ENCODE peak calls at places on chromosomes 12 and 14, in ten cellular contexts. One of them, this sample, is unnamed.

GRCh38 chr14:104925214-104925899 is 678 bp downstream of the PLD4 start:
- DNase-seq in upper lobe of left lung: peak; percentile 53
- DNase-seq in bronchial epithelial cell: no peak
- DNase-seq in BE2C: no peak
- DNase-seq in tibial nerve: no peak
- DNase-seq in AG09309: no peak
- DNase-seq in dorsolateral prefrontal cortex: no peak
- DNase-seq in GM06990: no peak
- DNase-seq in tibial artery: no peak
- DNase-seq in ascending aorta: no peak
- DNase-seq in this sample: no peak

GRCh38 chr12:24256636-24257150 is 307.2 kb upstream of the SOX5 start:
- DNase-seq in upper lobe of left lung: no peak
- DNase-seq in bronchial epithelial cell: no peak
- DNase-seq in BE2C: no peak
- DNase-seq in tibial nerve: no peak
- DNase-seq in AG09309: no peak
- DNase-seq in dorsolateral prefrontal cortex: no peak
- DNase-seq in GM06990: no peak
- DNase-seq in tibial artery: no peak
- DNase-seq in ascending aorta: no peak
- DNase-seq in this sample: no peak

GRCh38 chr12:19181666-19182426 is 52.3 kb downstream of the PLEKHA5 start:
- DNase-seq in upper lobe of left lung: no peak
- DNase-seq in bronchial epithelial cell: no peak
- DNase-seq in BE2C: no peak
- DNase-seq in tibial nerve: no peak
- DNase-seq in AG09309: no peak
- DNase-seq in dorsolateral prefrontal cortex: no peak
- DNase-seq in GM06990: no peak
- DNase-seq in tibial artery: no peak
- DNase-seq in ascending aorta: no peak
- DNase-seq in this sample: no peak

GRCh38 chr12:4421590-4422031 is 24.0 kb downstream of the FGF6 start:
- DNase-seq in upper lobe of left lung: no peak
- DNase-seq in bronchial epithelial cell: peak; percentile 38
- DNase-seq in BE2C: peak; percentile 29
- DNase-seq in tibial nerve: no peak
- DNase-seq in AG09309: no peak
- DNase-seq in dorsolateral prefrontal cortex: no peak
- DNase-seq in GM06990: no peak
- DNase-seq in tibial artery: no peak
- DNase-seq in ascending aorta: no peak
- DNase-seq in this sample: peak; percentile 50

GRCh38 chr14:64089920-64090319 is 204.3 kb downstream of the ESR2 start:
- DNase-seq in upper lobe of left lung: no peak
- DNase-seq in bronchial epithelial cell: peak; percentile 41
- DNase-seq in BE2C: no peak
- DNase-seq in tibial nerve: no peak
- DNase-seq in AG09309: no peak
- DNase-seq in dorsolateral prefrontal cortex: no peak
- DNase-seq in GM06990: no peak
- DNase-seq in tibial artery: no peak
- DNase-seq in ascending aorta: no peak
- DNase-seq in this sample: no peak

GRCh38 chr12:52231305-52232232 is 1.5 kb upstream of the KRT7 start:
- DNase-seq in upper lobe of left lung: no peak
- DNase-seq in bronchial epithelial cell: peak; percentile 40
- DNase-seq in BE2C: no peak
- DNase-seq in tibial nerve: no peak
- DNase-seq in AG09309: no peak
- DNase-seq in dorsolateral prefrontal cortex: no peak
- DNase-seq in GM06990: no peak
- DNase-seq in tibial artery: peak; percentile 63
- DNase-seq in ascending aorta: no peak
- DNase-seq in this sample: no peak

GRCh38 chr12:2834581-2835491 is at the start of gene NRIP2:
- DNase-seq in upper lobe of left lung: peak; percentile 68
- DNase-seq in bronchial epithelial cell: no peak
- DNase-seq in BE2C: peak; percentile 77
- DNase-seq in tibial nerve: no peak
- DNase-seq in AG09309: no peak
- DNase-seq in dorsolateral prefrontal cortex: peak; percentile 81
- DNase-seq in GM06990: no peak
- DNase-seq in tibial artery: no peak
- DNase-seq in ascending aorta: no peak
- DNase-seq in this sample: no peak

GRCh38 chr12:119425623-119426022 is 91.1 kb downstream of the CCDC60 start:
- DNase-seq in upper lobe of left lung: no peak
- DNase-seq in bronchial epithelial cell: no peak
- DNase-seq in BE2C: no peak
- DNase-seq in tibial nerve: no peak
- DNase-seq in AG09309: no peak
- DNase-seq in dorsolateral prefrontal cortex: no peak
- DNase-seq in GM06990: no peak
- DNase-seq in tibial artery: no peak
- DNase-seq in ascending aorta: no peak
- DNase-seq in this sample: no peak

GRCh38 chr12:43283206-43283605 is 268.8 kb downstream of the ADAMTS20 start:
- DNase-seq in upper lobe of left lung: no peak
- DNase-seq in bronchial epithelial cell: no peak
- DNase-seq in BE2C: no peak
- DNase-seq in tibial nerve: no peak
- DNase-seq in AG09309: no peak
- DNase-seq in dorsolateral prefrontal cortex: no peak
- DNase-seq in GM06990: no peak
- DNase-seq in tibial artery: no peak
- DNase-seq in ascending aorta: no peak
- DNase-seq in this sample: no peak

GRCh38 chr12:124500232-124501079 is 67.0 kb downstream of the NCOR2 start:
- DNase-seq in upper lobe of left lung: peak; percentile 79
- DNase-seq in bronchial epithelial cell: peak; percentile 49
- DNase-seq in BE2C: no peak
- DNase-seq in tibial nerve: no peak
- DNase-seq in AG09309: no peak
- DNase-seq in dorsolateral prefrontal cortex: no peak
- DNase-seq in GM06990: no peak
- DNase-seq in tibial artery: no peak
- DNase-seq in ascending aorta: no peak
- DNase-seq in this sample: no peak

GRCh38 chr14:61555056-61555838 is 140.1 kb upstream of the HIF1A start:
- DNase-seq in upper lobe of left lung: no peak
- DNase-seq in bronchial epithelial cell: peak; percentile 75
- DNase-seq in BE2C: no peak
- DNase-seq in tibial nerve: no peak
- DNase-seq in AG09309: peak; percentile 74
- DNase-seq in dorsolateral prefrontal cortex: no peak
- DNase-seq in GM06990: no peak
- DNase-seq in tibial artery: no peak
- DNase-seq in ascending aorta: no peak
- DNase-seq in this sample: no peak

GRCh38 chr12:90499793-90500192 is 455.2 kb downstream of the CCER1 start:
- DNase-seq in upper lobe of left lung: no peak
- DNase-seq in bronchial epithelial cell: peak; percentile 63
- DNase-seq in BE2C: no peak
- DNase-seq in tibial nerve: no peak
- DNase-seq in AG09309: no peak
- DNase-seq in dorsolateral prefrontal cortex: no peak
- DNase-seq in GM06990: no peak
- DNase-seq in tibial artery: no peak
- DNase-seq in ascending aorta: no peak
- DNase-seq in this sample: no peak

GRCh38 chr14:89589400-89590128 is 172.5 kb upstream of the FOXN3 start:
- DNase-seq in upper lobe of left lung: no peak
- DNase-seq in bronchial epithelial cell: no peak
- DNase-seq in BE2C: no peak
- DNase-seq in tibial nerve: no peak
- DNase-seq in AG09309: no peak
- DNase-seq in dorsolateral prefrontal cortex: no peak
- DNase-seq in GM06990: peak; percentile 58
- DNase-seq in tibial artery: no peak
- DNase-seq in ascending aorta: no peak
- DNase-seq in this sample: peak; percentile 23

GRCh38 chr12:94766397-94766796 is 116.0 kb upstream of the TMCC3 start:
- DNase-seq in upper lobe of left lung: no peak
- DNase-seq in bronchial epithelial cell: no peak
- DNase-seq in BE2C: no peak
- DNase-seq in tibial nerve: no peak
- DNase-seq in AG09309: no peak
- DNase-seq in dorsolateral prefrontal cortex: no peak
- DNase-seq in GM06990: no peak
- DNase-seq in tibial artery: no peak
- DNase-seq in ascending aorta: no peak
- DNase-seq in this sample: no peak

GRCh38 chr12:25135531-25136154 is 59.3 kb downstream of the DNAI7 start:
- DNase-seq in upper lobe of left lung: no peak
- DNase-seq in bronchial epithelial cell: peak; percentile 93
- DNase-seq in BE2C: peak; percentile 24
- DNase-seq in tibial nerve: no peak
- DNase-seq in AG09309: no peak
- DNase-seq in dorsolateral prefrontal cortex: no peak
- DNase-seq in GM06990: no peak
- DNase-seq in tibial artery: no peak
- DNase-seq in ascending aorta: no peak
- DNase-seq in this sample: peak; percentile 58

DNA sequence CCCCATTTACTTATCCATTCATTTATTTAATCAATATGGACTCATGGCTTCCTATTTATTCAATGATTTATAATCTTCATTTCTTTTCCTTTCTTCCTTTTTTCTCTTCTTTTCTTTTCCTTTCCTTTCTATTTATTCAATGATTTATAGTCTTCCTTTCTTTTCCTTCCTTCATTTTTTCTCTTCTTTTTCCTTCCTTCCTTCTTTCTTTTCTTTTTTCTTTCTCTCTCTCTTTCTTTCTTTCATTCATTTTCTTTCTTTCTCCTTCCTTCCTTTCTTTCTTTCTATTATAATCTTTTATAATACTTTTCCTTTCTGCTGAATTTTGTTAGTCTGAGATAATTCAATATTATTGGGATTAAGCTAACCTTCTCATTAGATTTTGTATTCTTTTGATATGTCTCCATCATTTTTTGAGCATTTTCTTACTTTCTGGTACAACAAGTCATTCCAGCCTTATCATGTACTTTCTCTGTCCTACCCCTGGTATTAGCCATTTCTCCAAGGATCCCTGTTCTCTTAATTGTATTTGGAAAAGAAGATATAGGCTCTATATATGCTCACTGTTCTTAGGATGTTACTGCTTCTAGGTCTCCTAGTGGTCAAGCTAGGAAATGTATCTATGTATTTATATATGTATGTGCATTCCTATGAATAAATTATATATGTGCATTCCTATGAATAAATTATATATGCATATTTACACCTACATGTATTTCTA is 12.1 kb downstream of the LACRT start:
- DNase-seq in upper lobe of left lung: no peak
- DNase-seq in bronchial epithelial cell: peak; percentile 42
- DNase-seq in BE2C: no peak
- DNase-seq in tibial nerve: no peak
- DNase-seq in AG09309: no peak
- DNase-seq in dorsolateral prefrontal cortex: no peak
- DNase-seq in GM06990: no peak
- DNase-seq in tibial artery: no peak
- DNase-seq in ascending aorta: no peak
- DNase-seq in this sample: no peak
- TF ChIP-seq CTCF in upper lobe of left lung: no peak
- TF ChIP-seq CTCF in bronchial epithelial cell: no peak
- TF ChIP-seq CTCF in BE2C: peak; percentile 32
- TF ChIP-seq CTCF in tibial nerve: no peak
- TF ChIP-seq CTCF in AG09309: no peak
- TF ChIP-seq CTCF in dorsolateral prefrontal cortex: no peak
- TF ChIP-seq CTCF in GM06990: peak; percentile 29
- TF ChIP-seq CTCF in tibial artery: peak; percentile 7
- TF ChIP-seq CTCF in ascending aorta: no peak
- TF ChIP-seq CTCF in this sample: peak; percentile 9

GRCh38 chr12:70268972-70269371 is 25.7 kb downstream of the CNOT2 start:
- DNase-seq in upper lobe of left lung: no peak
- DNase-seq in bronchial epithelial cell: no peak
- DNase-seq in BE2C: no peak
- DNase-seq in tibial nerve: no peak
- DNase-seq in AG09309: no peak
- DNase-seq in dorsolateral prefrontal cortex: no peak
- DNase-seq in GM06990: no peak
- DNase-seq in tibial artery: no peak
- DNase-seq in ascending aorta: no peak
- DNase-seq in this sample: no peak
- H3K4me3 ChIP-seq in upper lobe of left lung: no peak overlapping the region
- H3K4me3 ChIP-seq in bronchial epithelial cell: no peak overlapping the region
- H3K4me3 ChIP-seq in BE2C: no peak overlapping the region
- H3K4me3 ChIP-seq in tibial nerve: no peak overlapping the region
- H3K4me3 ChIP-seq in AG09309: no peak overlapping the region
- H3K4me3 ChIP-seq in dorsolateral prefrontal cortex: no peak overlapping the region
- H3K4me3 ChIP-seq in GM06990: no peak overlapping the region
- H3K4me3 ChIP-seq in tibial artery: no peak overlapping the region
- H3K4me3 ChIP-seq in ascending aorta: no peak overlapping the region
- H3K4me3 ChIP-seq in this sample: no peak overlapping the region

DNA sequence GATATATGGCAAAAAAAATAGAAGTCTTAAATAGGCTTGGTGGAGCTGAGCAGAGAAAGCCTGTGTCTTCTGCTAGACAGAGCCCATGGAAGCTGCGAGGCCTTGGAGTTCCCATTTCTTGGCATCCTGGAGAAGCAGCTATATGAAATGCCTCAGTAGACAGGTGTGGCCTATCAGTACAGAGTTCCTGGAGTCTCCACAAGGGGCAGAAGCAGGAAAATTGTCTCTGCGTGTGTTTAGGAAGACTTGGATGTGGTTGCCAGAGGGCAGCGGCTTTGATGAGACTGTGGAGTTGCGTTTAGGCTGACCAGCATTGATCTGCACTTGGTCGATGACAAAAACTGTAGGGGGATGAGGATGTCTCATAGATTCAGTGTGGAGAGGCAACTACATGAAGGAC is 334.5 kb upstream of the SEL1L start:
- DNase-seq in upper lobe of left lung: no peak
- DNase-seq in bronchial epithelial cell: no peak
- DNase-seq in BE2C: no peak
- DNase-seq in tibial nerve: no peak
- DNase-seq in AG09309: no peak
- DNase-seq in dorsolateral prefrontal cortex: no peak
- DNase-seq in GM06990: no peak
- DNase-seq in tibial artery: no peak
- DNase-seq in ascending aorta: no peak
- DNase-seq in this sample: no peak
- TF ChIP-seq CTCF in upper lobe of left lung: no peak
- TF ChIP-seq CTCF in bronchial epithelial cell: no peak
- TF ChIP-seq CTCF in BE2C: peak; percentile 11
- TF ChIP-seq CTCF in tibial nerve: no peak
- TF ChIP-seq CTCF in AG09309: no peak
- TF ChIP-seq CTCF in dorsolateral prefrontal cortex: no peak
- TF ChIP-seq CTCF in GM06990: no peak
- TF ChIP-seq CTCF in tibial artery: no peak
- TF ChIP-seq CTCF in ascending aorta: no peak
- TF ChIP-seq CTCF in this sample: no peak

DNA sequence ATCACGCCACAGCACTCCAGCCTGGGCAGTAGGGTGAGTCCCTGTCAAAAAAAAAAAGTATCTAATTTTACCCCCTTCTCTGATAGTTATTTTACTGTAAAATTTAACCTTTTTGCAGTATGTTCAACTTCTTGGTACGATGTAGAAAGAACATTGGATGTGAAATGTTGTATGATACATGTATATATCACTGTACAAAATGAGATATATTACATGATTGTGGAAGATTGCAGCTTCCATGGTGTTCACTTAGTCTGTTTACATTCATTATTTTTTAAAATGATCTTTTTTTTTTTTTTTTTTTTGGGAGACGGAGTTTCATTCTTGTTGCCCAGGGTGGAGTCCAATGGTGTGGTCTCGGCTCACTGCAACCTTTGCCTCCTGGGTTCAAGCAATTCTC is 9.0 kb downstream of the SP1 start:
- DNase-seq in upper lobe of left lung: no peak
- DNase-seq in bronchial epithelial cell: no peak
- DNase-seq in BE2C: no peak
- DNase-seq in tibial nerve: no peak
- DNase-seq in AG09309: no peak
- DNase-seq in dorsolateral prefrontal cortex: no peak
- DNase-seq in GM06990: no peak
- DNase-seq in tibial artery: no peak
- DNase-seq in ascending aorta: no peak
- DNase-seq in this sample: no peak
- H3K4me3 ChIP-seq in upper lobe of left lung: no peak overlapping the region
- H3K4me3 ChIP-seq in bronchial epithelial cell: no peak overlapping the region
- H3K4me3 ChIP-seq in BE2C: no peak overlapping the region
- H3K4me3 ChIP-seq in tibial nerve: no peak overlapping the region
- H3K4me3 ChIP-seq in AG09309: no peak overlapping the region
- H3K4me3 ChIP-seq in dorsolateral prefrontal cortex: no peak overlapping the region
- H3K4me3 ChIP-seq in GM06990: no peak overlapping the region
- H3K4me3 ChIP-seq in tibial artery: peak overlapping the region; percentile 15
- H3K4me3 ChIP-seq in ascending aorta: peak overlapping the region; percentile 4
- H3K4me3 ChIP-seq in this sample: no peak overlapping the region